ENCODE peak calls at places on chromosomes 6 and 20, in five cellular contexts. A is HepG2, L is GM12891, C is GM12878, V is K562. U is an unnamed sample.

GRCh38 chr6:139029470-139030210 is 1.1 kb downstream of the ABRACL start:
- DNase-seq in V (no peak), A (no peak), C (no peak), L (no peak), U (no peak)

GRCh38 chr20:62359491-62360121 is 7.5 kb downstream of the LAMA5 start:
- DNase-seq in A (no peak), L (no peak), C (no peak), V (no peak), U (no peak)

GRCh38 chr20:6767536-6768227 is at the start of gene BMP2:
- DNase-seq in V (peak; percentile 24), C (no peak), L (peak; percentile 37), A (no peak), U (peak; percentile 30)

GRCh38 chr6:54541521-54541920 is 233.3 kb downstream of the TINAG start:
- DNase-seq in L (no peak), V (no peak), C (no peak), A (no peak), U (no peak)

GRCh38 chr6:37696841-37697735 is 595 bp downstream of the MDGA1 start:
- DNase-seq in V (peak; percentile 64), A (no peak), L (peak; percentile 52), C (no peak), U (peak; percentile 46)

GRCh38 chr6:160065200-160065599 is 56.4 kb upstream of the SLC22A1 start:
- DNase-seq in C (no peak), L (no peak), V (no peak), A (no peak), U (no peak)

GRCh38 chr6:45608252-45608911 is 230.6 kb upstream of the SUPT3H start:
- DNase-seq in L (no peak), C (no peak), A (no peak), V (no peak), U (no peak)

GRCh38 chr6:32047855-32048766 is 9.9 kb downstream of the CYP21A2 start:
- DNase-seq in V (peak; percentile 84), L (peak; percentile 74), C (no peak), A (peak; percentile 84), U (peak; percentile 61)

GRCh38 chr6:40373267-40373666 is 213.9 kb downstream of the LRFN2 start:
- DNase-seq in A (no peak), V (no peak), L (no peak), C (no peak), U (no peak)

GRCh38 chr6:41970436-41970846 is 28.8 kb upstream of the CCND3 start:
- DNase-seq in L (no peak), C (no peak), V (no peak), A (no peak), U (no peak)

GRCh38 chr6:45447005-45447404 is 69.3 kb upstream of the SUPT3H start:
- DNase-seq in V (no peak), L (no peak), C (no peak), A (no peak), U (no peak)

GRCh38 chr6:116265081-116265829 is 11.4 kb upstream of the TSPYL4 start:
- DNase-seq in A (no peak), L (no peak), V (no peak), C (no peak), U (no peak)

GRCh38 chr20:15627501-15627903 is 945.7 kb downstream of the KIF16B start:
- DNase-seq in A (no peak), L (no peak), V (no peak), C (no peak), U (no peak)

GRCh38 chr6:41785689-41786450 is 1.6 kb upstream of the TOMM6 start:
- DNase-seq in C (no peak), L (no peak), V (no peak), A (no peak), U (no peak)

GRCh38 chr20:1326031-1326930 is 2.7 kb downstream of the SDCBP2 start:
- DNase-seq in C (no peak), A (no peak), V (no peak), L (no peak), U (no peak)

GRCh38 chr6:144377586-144377985 is 92.5 kb downstream of the UTRN start:
- DNase-seq in L (no peak), V (no peak), C (no peak), A (no peak), U (no peak)

GRCh38 chr6:118668761-118669411 is 17.5 kb upstream of the CEP85L start:
- DNase-seq in C (no peak), V (no peak), L (no peak), A (no peak), U (no peak)

GRCh38 chr20:62310757-62311121 is 7.9 kb downstream of the ADRM1 start:
- DNase-seq in A (no peak), C (no peak), L (no peak), V (no peak), U (no peak)

GRCh38 chr6:51571168-51571567 is 516.2 kb downstream of the PKHD1 start:
- DNase-seq in V (no peak), A (no peak), L (no peak), C (no peak), U (no peak)

GRCh38 chr20:50351541-50351940 is 158.6 kb upstream of the PTPN1 start:
- DNase-seq in V (no peak), C (no peak), A (no peak), L (no peak), U (no peak)

GRCh38 chr6:35637911-35638310 is 50.8 kb downstream of the FKBP5 start:
- DNase-seq in V (no peak), L (no peak), A (no peak), C (no peak), U (no peak)

GRCh38 chr6:151509048-151509447 is 15.2 kb downstream of the CCDC170 start:
- DNase-seq in A (no peak), L (no peak), C (no peak), V (no peak), U (no peak)

GRCh38 chr6:157443066-157443800 is 62.2 kb downstream of the ZDHHC14 start:
- DNase-seq in C (peak; percentile 80), V (no peak), L (no peak), A (no peak), U (no peak)

GRCh38 chr6:81755536-81755935 is 3.1 kb upstream of the TENT5A start:
- DNase-seq in V (no peak), A (no peak), C (no peak), L (no peak), U (no peak)

GRCh38 chr6:24547243-24547642 is 52.5 kb downstream of the ALDH5A1 start:
- DNase-seq in L (no peak), A (peak; percentile 32), V (no peak), C (no peak), U (no peak)

GRCh38 chr6:87798393-87799278 is 96.6 kb upstream of the AKIRIN2 start:
- DNase-seq in A (peak; percentile 99), V (no peak), C (no peak), L (no peak), U (no peak)

GRCh38 chr6:106084106-106084963 is 1.8 kb upstream of the PRDM1 start:
- DNase-seq in C (peak; percentile 84), A (peak; percentile 7), L (peak; percentile 41), V (peak; percentile 33), U (no peak)

GRCh38 chr6:3108746-3109414 is 9.6 kb upstream of the BPHL start:
- DNase-seq in A (peak; percentile 75), V (no peak), L (no peak), C (no peak), U (no peak)

GRCh38 chr6:96811670-96812069 is 25.6 kb downstream of the GPR63 start:
- DNase-seq in A (no peak), L (no peak), C (no peak), V (no peak), U (no peak)

GRCh38 chr6:96814581-96814980 is 22.7 kb downstream of the GPR63 start:
- DNase-seq in V (no peak), A (no peak), C (no peak), L (no peak), U (no peak)

GRCh38 chr6:96812077-96812703 is 25.1 kb downstream of the GPR63 start:
- DNase-seq in A (no peak), L (no peak), C (no peak), V (no peak), U (no peak)

GRCh38 chr6:96821034-96821433 is 16.2 kb downstream of the GPR63 start:
- DNase-seq in V (no peak), A (no peak), L (no peak), C (no peak), U (no peak)

GRCh38 chr6:96816182-96816888 is 20.9 kb downstream of the GPR63 start:
- DNase-seq in V (no peak), L (no peak), C (no peak), A (no peak), U (no peak)
- TF ChIP-seq TAF1 in V (no peak), L (no peak), C (no peak), A (no peak), U (no peak)

GRCh38 chr6:89117285-89118108 is at the start of gene SRSF12:
- DNase-seq in C (no peak), A (no peak), L (peak; percentile 87), V (no peak), U (peak; percentile 86)
- TF ChIP-seq POLR2AphosphoS5 in C (no peak), A (no peak), L (no peak), V (no peak), U (no peak)

GRCh38 chr20:34574426-34574825 is 15.9 kb downstream of the MAP1LC3A start:
- DNase-seq in A (no peak), C (no peak), L (no peak), V (no peak), U (no peak)

GRCh38 chr20:34573541-34573940 is 15.0 kb downstream of the MAP1LC3A start:
- DNase-seq in L (no peak), A (no peak), V (no peak), C (no peak), U (no peak)

GRCh38 chr20:34570859-34571306 is 12.4 kb downstream of the MAP1LC3A start:
- DNase-seq in A (no peak), C (no peak), L (no peak), V (no peak), U (no peak)

GRCh38 chr20:34569598-34569997 is 11.1 kb downstream of the MAP1LC3A start:
- DNase-seq in A (no peak), V (no peak), C (no peak), L (no peak), U (no peak)

GRCh38 chr20:34571753-34572152 is 13.2 kb downstream of the MAP1LC3A start:
- DNase-seq in V (no peak), A (no peak), L (no peak), C (no peak), U (no peak)
- TF ChIP-seq POLR2A in V (no peak), A (no peak), L (no peak), C (no peak), U (no peak)

GRCh38 chr20:54585222-54585621 is 109.8 kb downstream of the DOK5 start:
- DNase-seq in A (no peak), L (no peak), V (no peak), C (no peak), U (no peak)
- TF ChIP-seq TAF1 in A (no peak), L (no peak), V (no peak), C (no peak), U (no peak)

U was measured in GM12892.